ENCODE peak calls at places on chromosomes 12 and 14, in five cellular contexts. U is HepG2, V is SK-N-SH, P is HCT116, R is GM12878. F is an unnamed sample.

GRCh38 chr12:6539276-6540134 is 5.2 kb downstream of the GAPDH start:
- DNase-seq in U (no peak), V (peak), P (no peak), R (no peak), F (no peak)

GRCh38 chr12:24015771-24016170 is 66.3 kb upstream of the SOX5 start:
- DNase-seq in U (no peak), V (no peak), P (no peak), R (no peak), F (no peak)

GRCh38 chr12:20320552-20320951 is 47.8 kb upstream of the PDE3A start:
- DNase-seq in U (no peak), V (peak), P (no peak), R (no peak), F (no peak)

GRCh38 chr12:132275110-132275531 is 54.3 kb downstream of the GALNT9 start:
- DNase-seq in U (peak), V (peak), P (peak), R (no peak), F (peak)

GRCh38 chr12:113923251-113923650 is 42.9 kb downstream of the RBM19 start:
- DNase-seq in U (no peak), V (no peak), P (no peak), R (no peak), F (no peak)

GRCh38 chr14:100529561-100530031 is 57.6 kb downstream of the BEGAIN start:
- DNase-seq in U (no peak), V (no peak), P (no peak), R (no peak), F (no peak)

GRCh38 chr14:66237701-66238100 is 248.5 kb upstream of the CCDC196 start:
- DNase-seq in U (no peak), V (no peak), P (no peak), R (no peak), F (no peak)

GRCh38 chr14:68891851-68892660 is 87.0 kb downstream of the ACTN1 start:
- DNase-seq in U (no peak), V (no peak), P (no peak), R (no peak), F (no peak)

GRCh38 chr14:32324601-32325000 is 4.5 kb upstream of the AKAP6 start:
- DNase-seq in U (no peak), V (no peak), P (no peak), R (no peak), F (no peak)

GRCh38 chr14:103334644-103335603 is 887 bp downstream of the EIF5 start:
- DNase-seq in U (peak), V (peak), P (no peak), R (no peak), F (peak)

GRCh38 chr14:87343641-87344040 is 649.3 kb downstream of the GALC start:
- DNase-seq in U (no peak), V (no peak), P (no peak), R (no peak), F (no peak)

GRCh38 chr14:74492413-74493342 is at the start of gene NPC2:
- DNase-seq in U (no peak), V (no peak), P (no peak), R (no peak), F (no peak)

DNA sequence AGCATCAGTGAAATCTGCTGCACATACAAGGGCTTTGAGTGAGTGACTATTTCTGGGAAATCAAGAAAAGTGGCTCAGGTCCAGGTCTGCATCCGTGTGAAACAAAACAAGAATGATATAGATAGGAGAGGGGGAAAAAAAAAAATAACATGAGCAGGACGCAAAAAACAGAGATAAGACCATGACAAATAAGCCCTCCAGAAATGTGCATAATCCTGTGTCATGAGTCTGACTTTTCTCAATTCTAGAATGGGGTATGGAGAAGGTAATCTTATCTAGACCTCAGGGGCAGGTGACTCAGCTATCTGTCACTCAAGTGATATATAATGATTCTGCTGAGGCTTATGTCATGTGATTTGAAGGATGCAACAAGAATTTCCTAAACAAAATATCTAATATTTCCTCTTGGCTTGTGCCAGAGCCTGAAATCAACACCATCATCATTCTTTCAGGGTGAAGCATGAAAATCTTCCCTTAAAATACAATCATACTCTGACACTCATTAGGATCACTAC is 250.0 kb downstream of the PHLDA1 start:
- DNase-seq in U (no peak), V (no peak), P (peak), R (no peak), F (peak)
- TF ChIP-seq REST in U (no peak), V (no peak), P (no peak), R (no peak), F (no peak)

DNA sequence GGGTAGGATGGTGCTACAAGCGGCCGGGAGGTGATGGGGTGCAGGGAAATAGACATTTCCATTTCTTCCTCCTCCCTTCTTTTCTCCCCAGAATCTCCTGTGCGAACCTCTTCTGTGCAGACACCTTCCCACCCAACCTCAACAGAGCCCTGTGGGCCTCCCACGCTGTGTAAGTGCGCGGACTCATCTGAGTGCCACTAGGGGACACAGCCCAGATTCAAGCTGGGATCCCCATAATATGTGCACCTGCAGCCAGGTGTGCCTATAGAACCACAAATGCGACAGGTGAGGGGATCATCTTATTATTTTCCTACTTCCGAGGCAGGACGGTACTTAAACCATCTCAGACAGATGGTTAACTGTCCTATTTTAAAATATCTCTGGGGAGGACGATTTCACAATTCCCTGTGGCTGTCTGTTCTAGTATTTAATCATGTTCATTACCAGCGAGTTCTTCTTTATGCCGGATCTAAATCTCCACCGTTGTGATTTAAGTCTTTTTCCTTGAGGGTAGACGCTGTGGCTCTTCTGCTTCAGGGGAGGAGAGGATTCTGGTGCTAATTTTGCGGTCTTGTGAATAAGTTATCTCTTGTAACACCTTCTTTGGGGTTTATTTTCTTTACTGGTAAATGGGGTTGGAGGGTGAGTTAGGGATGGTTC is 17.2 kb upstream of the CACNA1C start:
- DNase-seq in U (no peak), V (no peak), P (no peak), R (no peak), F (no peak)
- TF ChIP-seq ZBTB33 in U (no peak), V (no peak), P (no peak), R (no peak), F (no peak)

GRCh38 chr12:62882140-62882539 is 52.8 kb downstream of the PPM1H start:
- DNase-seq in U (no peak), V (no peak), P (no peak), R (no peak), F (no peak)
- TF ChIP-seq REST in U (no peak), V (no peak), P (no peak), R (no peak), F (no peak)

DNA sequence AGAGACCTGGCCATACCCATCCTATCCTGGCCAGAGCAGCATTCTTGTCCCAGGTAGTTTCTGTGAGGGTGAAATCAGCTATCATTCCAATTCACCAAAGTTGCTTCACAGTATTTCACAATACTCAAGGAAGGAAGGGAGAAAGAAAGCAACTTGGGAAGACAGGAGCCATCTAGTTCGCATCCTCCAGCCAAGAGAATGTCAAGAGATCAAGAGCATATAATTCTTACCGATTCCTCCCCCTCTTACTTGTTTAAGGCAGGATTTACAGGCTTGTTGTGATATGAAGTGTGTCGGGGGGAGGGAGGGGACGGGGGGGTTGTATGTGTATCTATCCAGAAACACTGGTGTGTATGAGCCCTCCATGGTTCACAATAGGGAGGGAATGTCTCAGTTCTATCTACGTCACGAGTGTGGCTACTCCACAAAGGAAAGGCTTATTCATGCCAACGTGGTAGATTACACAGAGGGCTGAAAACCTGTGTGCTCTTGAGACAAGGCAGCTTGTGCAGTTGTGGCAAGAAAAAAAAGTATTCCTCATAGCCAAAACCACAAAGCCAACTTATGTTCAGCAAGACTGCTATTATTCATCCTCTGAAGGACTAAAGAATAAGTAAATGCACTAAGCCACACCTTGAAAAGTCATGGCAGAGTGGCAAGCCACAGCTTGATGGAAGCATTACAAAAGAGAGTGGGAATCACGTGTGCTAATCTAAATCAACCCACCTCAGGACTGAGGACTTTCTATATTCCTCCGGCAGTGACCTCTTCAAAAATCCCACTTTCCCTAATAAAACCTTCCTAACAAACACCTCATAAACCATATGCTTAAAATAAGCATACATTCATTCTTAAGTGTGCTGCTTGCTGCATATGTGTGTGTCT is 35.0 kb downstream of the CORO1C start:
- DNase-seq in U (no peak), V (no peak), P (no peak), R (no peak), F (peak)
- TF ChIP-seq ZBTB33 in U (no peak), V (no peak), P (no peak), R (no peak), F (no peak)

GRCh38 chr14:26137161-26137560 is 460.7 kb downstream of the NOVA1 start:
- DNase-seq in U (no peak), V (no peak), P (no peak), R (no peak), F (no peak)
- TF ChIP-seq REST in U (no peak), V (no peak), P (no peak), R (no peak), F (no peak)

GRCh38 chr12:16272222-16272621 is 5.3 kb downstream of the SLC15A5 start:
- DNase-seq in U (no peak), V (no peak), P (no peak), R (no peak), F (no peak)
- TF ChIP-seq ZBTB33 in U (no peak), V (no peak), P (no peak), R (no peak), F (no peak)

GRCh38 chr14:104690861-104691455 is 1.5 kb downstream of the INF2 start:
- DNase-seq in U (no peak), V (no peak), P (no peak), R (no peak), F (no peak)
- TF ChIP-seq REST in U (no peak), V (no peak), P (no peak), R (no peak), F (no peak)

F was measured in K562.